ENCODE peak calls at places on chromosomes 6 and 20, in four cellular contexts. E is CD4-positive, alpha-beta T cell; B is GM04504; R is midbrain. I is an unnamed sample.

GRCh38 chr20:47854687-47855212 is 69.5 kb upstream of the SULF2 start:
- DNase-seq in E (no peak), B (peak), R (no peak), I (peak)

GRCh38 chr20:47202765-47203667 is 153.5 kb downstream of the ZMYND8 start:
- DNase-seq in E (no peak), B (no peak), R (no peak), I (no peak)

GRCh38 chr20:17885544-17885943 is 83.0 kb downstream of the SNX5 start:
- DNase-seq in E (no peak), B (no peak), R (no peak), I (peak)

GRCh38 chr6:166381733-166382499 is 824 bp downstream of the MPC1 start:
- DNase-seq in E (peak), B (peak), R (peak), I (peak)

GRCh38 chr6:68873236-68873635 is 238.2 kb downstream of the ADGRB3 start:
- DNase-seq in E (no peak), B (no peak), R (no peak), I (no peak)

GRCh38 chr20:4985658-4986057 is 15.7 kb downstream of the SLC23A2 start:
- DNase-seq in E (no peak), B (peak), R (no peak), I (no peak)

GRCh38 chr6:152598858-152599537 is 38.2 kb downstream of the SYNE1 start:
- DNase-seq in E (no peak), B (no peak), R (no peak), I (peak)

GRCh38 chr6:50818673-50819072 is at the start of gene TFAP2B:
- DNase-seq in E (no peak), B (no peak), R (no peak), I (no peak)

GRCh38 chr6:21500314-21500713 is 93.2 kb upstream of the SOX4 start:
- DNase-seq in E (no peak), B (no peak), R (no peak), I (no peak)

GRCh38 chr6:101393291-101394251 is at the start of gene GRIK2:
- DNase-seq in E (no peak), B (peak), R (peak), I (peak)

GRCh38 chr6:138971601-138972000 is 16.5 kb downstream of the REPS1 start:
- DNase-seq in E (no peak), B (no peak), R (peak), I (no peak)

GRCh38 chr6:90249458-90249857 is 47.2 kb downstream of the BACH2 start:
- DNase-seq in E (no peak), B (no peak), R (no peak), I (no peak)

GRCh38 chr6:3359973-3360726 is 96.7 kb downstream of the SLC22A23 start:
- DNase-seq in E (no peak), B (no peak), R (no peak), I (no peak)

GRCh38 chr20:51888186-51888790 is 86.0 kb upstream of the SALL4 start:
- DNase-seq in E (no peak), B (no peak), R (no peak), I (no peak)

GRCh38 chr6:155381856-155382690 is 67.8 kb upstream of the TFB1M start:
- DNase-seq in E (no peak), B (no peak), R (no peak), I (no peak)

GRCh38 chr6:163970846-163971564 is 556.5 kb downstream of the QKI start:
- DNase-seq in E (no peak), B (no peak), R (no peak), I (no peak)

GRCh38 chr20:54759589-54759988 is 284.2 kb downstream of the DOK5 start:
- DNase-seq in E (no peak), B (no peak), R (no peak), I (no peak)

GRCh38 chr6:57190140-57190539 is 18.0 kb downstream of the BAG2 start:
- DNase-seq in E (no peak), B (peak), R (peak), I (peak)

GRCh38 chr6:40398810-40399477 is 188.2 kb downstream of the LRFN2 start:
- DNase-seq in E (no peak), B (no peak), R (no peak), I (no peak)

GRCh38 chr20:61263084-61263695 is 11.1 kb downstream of the CDH4 start:
- DNase-seq in E (peak), B (no peak), R (peak), I (peak)

GRCh38 chr20:10430000-10430466 is 4.0 kb downstream of the MKKS start:
- DNase-seq in E (no peak), B (no peak), R (no peak), I (no peak)

GRCh38 chr6:131952886-131953509 is 1.8 kb upstream of the CCN2 start:
- DNase-seq in E (no peak), B (no peak), R (no peak), I (no peak)

I was measured in lung microvascular endothelial cell.